ENCODE peak calls at places on chromosome 7, in six cellular contexts. One of them, this sample, is unnamed.

GRCh38 chr7:70238171-70238575 is 639.9 kb downstream of the AUTS2 start:
- DNase-seq in transverse colon: no peak
- DNase-seq in progenitor cell of endocrine pancreas: no peak
- DNase-seq in gastrocnemius medialis: no peak
- DNase-seq in OCI-LY7: peak
- DNase-seq in neural crest cell: no peak
- DNase-seq in this sample: no peak

GRCh38 chr7:106047818-106048490 is 64.2 kb downstream of the SYPL1 start:
- DNase-seq in transverse colon: no peak
- DNase-seq in progenitor cell of endocrine pancreas: no peak
- DNase-seq in gastrocnemius medialis: no peak
- DNase-seq in OCI-LY7: no peak
- DNase-seq in neural crest cell: no peak
- DNase-seq in this sample: no peak

GRCh38 chr7:136251826-136252225 is 274.7 kb upstream of the MTPN start:
- DNase-seq in transverse colon: no peak
- DNase-seq in progenitor cell of endocrine pancreas: no peak
- DNase-seq in gastrocnemius medialis: no peak
- DNase-seq in OCI-LY7: no peak
- DNase-seq in neural crest cell: no peak
- DNase-seq in this sample: no peak

GRCh38 chr7:127798023-127798422 is 146.0 kb downstream of the SND1 start:
- DNase-seq in transverse colon: no peak
- DNase-seq in progenitor cell of endocrine pancreas: no peak
- DNase-seq in gastrocnemius medialis: peak
- DNase-seq in OCI-LY7: no peak
- DNase-seq in neural crest cell: no peak
- DNase-seq in this sample: no peak

GRCh38 chr7:92809397-92810241 is 26.8 kb downstream of the CDK6 start:
- DNase-seq in transverse colon: peak
- DNase-seq in progenitor cell of endocrine pancreas: no peak
- DNase-seq in gastrocnemius medialis: peak
- DNase-seq in OCI-LY7: peak
- DNase-seq in neural crest cell: no peak
- DNase-seq in this sample: peak

GRCh38 chr7:127913686-127914085 is 117.6 kb downstream of the LRRC4 start:
- DNase-seq in transverse colon: no peak
- DNase-seq in progenitor cell of endocrine pancreas: no peak
- DNase-seq in gastrocnemius medialis: no peak
- DNase-seq in OCI-LY7: no peak
- DNase-seq in neural crest cell: no peak
- DNase-seq in this sample: no peak

GRCh38 chr7:17144313-17144712 is 154.1 kb upstream of the AHR start:
- DNase-seq in transverse colon: no peak
- DNase-seq in progenitor cell of endocrine pancreas: no peak
- DNase-seq in gastrocnemius medialis: no peak
- DNase-seq in OCI-LY7: no peak
- DNase-seq in neural crest cell: no peak
- DNase-seq in this sample: peak

GRCh38 chr7:22094413-22095304 is 149.0 kb upstream of the CDCA7L start:
- DNase-seq in transverse colon: no peak
- DNase-seq in progenitor cell of endocrine pancreas: no peak
- DNase-seq in gastrocnemius medialis: no peak
- DNase-seq in OCI-LY7: peak
- DNase-seq in neural crest cell: no peak
- DNase-seq in this sample: no peak

GRCh38 chr7:30968747-30969603 is 5.2 kb downstream of the GHRHR start:
- DNase-seq in transverse colon: no peak
- DNase-seq in progenitor cell of endocrine pancreas: no peak
- DNase-seq in gastrocnemius medialis: no peak
- DNase-seq in OCI-LY7: no peak
- DNase-seq in neural crest cell: no peak
- DNase-seq in this sample: no peak

GRCh38 chr7:153087498-153087897 is 327.9 kb downstream of the ACTR3B start:
- DNase-seq in transverse colon: no peak
- DNase-seq in progenitor cell of endocrine pancreas: no peak
- DNase-seq in gastrocnemius medialis: no peak
- DNase-seq in OCI-LY7: no peak
- DNase-seq in neural crest cell: no peak
- DNase-seq in this sample: no peak

GRCh38 chr7:46015107-46015868 is 94.2 kb upstream of the IGFBP3 start:
- DNase-seq in transverse colon: peak
- DNase-seq in progenitor cell of endocrine pancreas: peak
- DNase-seq in gastrocnemius medialis: peak
- DNase-seq in OCI-LY7: no peak
- DNase-seq in neural crest cell: peak
- DNase-seq in this sample: no peak

GRCh38 chr7:128112018-128112780 is 81.0 kb upstream of the LRRC4 start:
- DNase-seq in transverse colon: no peak
- DNase-seq in progenitor cell of endocrine pancreas: no peak
- DNase-seq in gastrocnemius medialis: no peak
- DNase-seq in OCI-LY7: peak
- DNase-seq in neural crest cell: no peak
- DNase-seq in this sample: no peak

GRCh38 chr7:98360221-98361124 is 40.4 kb downstream of the BAIAP2L1 start:
- DNase-seq in transverse colon: peak
- DNase-seq in progenitor cell of endocrine pancreas: no peak
- DNase-seq in gastrocnemius medialis: no peak
- DNase-seq in OCI-LY7: no peak
- DNase-seq in neural crest cell: no peak
- DNase-seq in this sample: no peak

GRCh38 chr7:103810112-103810744 is 179.2 kb downstream of the RELN start:
- DNase-seq in transverse colon: no peak
- DNase-seq in progenitor cell of endocrine pancreas: no peak
- DNase-seq in gastrocnemius medialis: no peak
- DNase-seq in OCI-LY7: no peak
- DNase-seq in neural crest cell: no peak
- DNase-seq in this sample: no peak

GRCh38 chr7:111113263-111114017 is 22.5 kb downstream of the LRRN3 start:
- DNase-seq in transverse colon: no peak
- DNase-seq in progenitor cell of endocrine pancreas: no peak
- DNase-seq in gastrocnemius medialis: no peak
- DNase-seq in OCI-LY7: no peak
- DNase-seq in neural crest cell: no peak
- DNase-seq in this sample: no peak

GRCh38 chr7:54839538-54840213 is 80.7 kb upstream of the SEC61G start:
- DNase-seq in transverse colon: peak
- DNase-seq in progenitor cell of endocrine pancreas: peak
- DNase-seq in gastrocnemius medialis: peak
- DNase-seq in OCI-LY7: no peak
- DNase-seq in neural crest cell: peak
- DNase-seq in this sample: no peak

GRCh38 chr7:135231686-135232085 is 2.0 kb upstream of the STRA8 start:
- DNase-seq in transverse colon: no peak
- DNase-seq in progenitor cell of endocrine pancreas: no peak
- DNase-seq in gastrocnemius medialis: no peak
- DNase-seq in OCI-LY7: no peak
- DNase-seq in neural crest cell: no peak
- DNase-seq in this sample: no peak
- TF ChIP-seq CTCF in transverse colon: no peak
- TF ChIP-seq CTCF in progenitor cell of endocrine pancreas: no peak
- TF ChIP-seq CTCF in gastrocnemius medialis: no peak
- TF ChIP-seq CTCF in OCI-LY7: no peak
- TF ChIP-seq CTCF in neural crest cell: no peak
- TF ChIP-seq CTCF in this sample: no peak

DNA sequence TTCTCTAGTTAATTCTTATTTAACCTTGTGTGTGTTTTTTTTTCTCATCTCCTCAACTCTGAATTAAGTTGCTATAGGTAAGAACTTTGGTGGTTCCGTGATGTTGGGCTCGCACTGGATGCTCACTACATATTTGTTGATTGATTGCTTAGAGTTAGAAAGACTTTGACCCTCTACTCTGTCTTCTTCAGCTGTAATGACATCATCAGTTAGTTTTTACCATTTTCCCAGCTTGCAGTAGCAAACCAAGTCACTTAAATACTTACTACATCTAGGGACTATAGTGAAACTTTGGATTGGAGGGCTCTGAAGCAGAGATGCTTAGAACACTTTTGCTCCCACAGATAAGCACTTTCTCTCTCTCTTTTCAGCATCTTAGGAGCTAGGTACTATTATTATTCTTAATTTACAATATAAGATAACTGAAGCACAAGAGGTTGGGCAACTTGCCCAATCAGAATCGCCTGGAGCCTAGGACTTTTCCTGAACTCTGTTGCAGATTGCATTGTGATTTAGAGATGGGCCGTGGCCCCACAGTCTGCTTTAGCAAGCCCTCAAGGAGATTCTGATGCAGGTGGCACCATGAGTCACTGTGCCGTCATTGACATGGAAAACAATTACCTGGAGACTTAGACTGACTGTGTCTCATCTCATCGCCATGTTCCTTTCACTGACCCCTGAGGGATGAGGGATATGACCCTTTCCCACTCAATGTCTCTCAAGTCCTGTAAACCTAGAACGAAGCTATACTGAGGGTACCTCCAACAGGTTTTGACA is 471.9 kb upstream of the PODXL start:
- DNase-seq in transverse colon: no peak
- DNase-seq in progenitor cell of endocrine pancreas: no peak
- DNase-seq in gastrocnemius medialis: no peak
- DNase-seq in OCI-LY7: no peak
- DNase-seq in neural crest cell: no peak
- DNase-seq in this sample: no peak
- TF ChIP-seq CTCF in transverse colon: no peak
- TF ChIP-seq CTCF in progenitor cell of endocrine pancreas: no peak
- TF ChIP-seq CTCF in gastrocnemius medialis: no peak
- TF ChIP-seq CTCF in OCI-LY7: no peak
- TF ChIP-seq CTCF in neural crest cell: no peak
- TF ChIP-seq CTCF in this sample: no peak

DNA sequence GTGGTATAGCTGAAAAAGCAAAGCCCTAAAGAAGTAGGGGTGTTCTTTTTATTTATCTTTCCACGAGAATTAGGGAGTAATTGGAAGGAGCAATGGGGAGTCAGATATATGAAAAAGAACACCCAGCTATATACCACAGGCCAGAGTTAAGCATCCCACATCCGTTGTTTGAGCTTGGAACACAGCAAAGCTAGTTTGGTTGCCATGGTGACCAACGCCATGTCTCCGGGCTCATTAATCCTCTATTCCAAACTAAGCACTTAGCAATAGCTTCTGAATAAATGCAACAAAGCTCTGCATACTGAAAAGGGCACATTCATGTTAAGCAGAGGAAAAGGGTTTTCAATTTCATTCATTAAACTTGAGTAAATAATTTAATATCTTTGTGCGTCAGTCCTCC is 23.5 kb downstream of the ASB4 start:
- DNase-seq in transverse colon: no peak
- DNase-seq in progenitor cell of endocrine pancreas: peak
- DNase-seq in gastrocnemius medialis: no peak
- DNase-seq in OCI-LY7: peak
- DNase-seq in neural crest cell: peak
- DNase-seq in this sample: no peak
- TF ChIP-seq CTCF in transverse colon: no peak
- TF ChIP-seq CTCF in progenitor cell of endocrine pancreas: no peak
- TF ChIP-seq CTCF in gastrocnemius medialis: no peak
- TF ChIP-seq CTCF in OCI-LY7: no peak
- TF ChIP-seq CTCF in neural crest cell: no peak
- TF ChIP-seq CTCF in this sample: no peak

DNA sequence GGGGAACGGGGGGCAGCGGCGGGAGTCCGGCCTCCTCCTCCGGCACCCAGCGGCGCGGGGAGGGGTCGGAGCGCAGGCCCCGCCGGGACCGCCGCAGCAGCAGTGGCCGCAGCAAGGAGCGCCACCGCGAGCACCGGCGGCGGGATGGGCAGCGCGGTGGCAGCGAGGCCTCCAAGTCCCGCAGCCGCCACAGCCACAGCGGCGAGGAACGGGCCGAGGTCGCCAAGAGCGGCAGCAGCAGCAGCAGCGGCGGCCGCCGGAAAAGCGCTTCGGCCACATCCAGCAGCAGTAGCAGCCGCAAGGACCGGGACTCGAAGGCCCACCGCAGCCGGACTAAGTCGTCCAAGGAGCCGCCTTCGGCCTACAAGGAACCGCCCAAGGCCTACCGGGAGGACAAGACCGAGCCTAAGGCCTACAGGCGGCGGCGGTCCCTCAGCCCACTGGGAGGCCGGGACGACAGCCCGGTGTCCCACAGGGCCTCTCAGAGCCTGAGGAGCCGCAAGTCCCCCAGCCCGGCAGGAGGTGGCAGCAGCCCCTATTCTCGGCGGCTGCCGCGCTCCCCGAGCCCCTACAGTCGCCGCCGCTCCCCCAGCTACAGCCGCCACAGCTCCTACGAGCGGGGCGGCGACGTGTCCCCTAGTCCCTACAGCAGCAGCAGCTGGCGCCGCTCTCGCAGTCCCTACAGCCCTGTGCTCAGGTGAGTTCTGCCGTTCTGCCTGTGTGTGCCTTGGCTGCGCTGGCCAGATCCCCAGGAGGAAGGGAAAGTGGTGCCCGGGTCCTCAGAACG is 1.3 kb downstream of the CDK13 start:
- DNase-seq in transverse colon: peak
- DNase-seq in progenitor cell of endocrine pancreas: peak
- DNase-seq in gastrocnemius medialis: peak
- DNase-seq in OCI-LY7: peak
- DNase-seq in neural crest cell: peak
- DNase-seq in this sample: peak
- TF ChIP-seq CTCF in transverse colon: peak
- TF ChIP-seq CTCF in progenitor cell of endocrine pancreas: peak
- TF ChIP-seq CTCF in gastrocnemius medialis: peak
- TF ChIP-seq CTCF in OCI-LY7: peak
- TF ChIP-seq CTCF in neural crest cell: peak
- TF ChIP-seq CTCF in this sample: peak

GRCh38 chr7:154794147-154794780 is 208.7 kb downstream of the PAXIP1 start:
- DNase-seq in transverse colon: peak
- DNase-seq in progenitor cell of endocrine pancreas: peak
- DNase-seq in gastrocnemius medialis: no peak
- DNase-seq in OCI-LY7: no peak
- DNase-seq in neural crest cell: peak
- DNase-seq in this sample: no peak
- TF ChIP-seq CTCF in transverse colon: peak
- TF ChIP-seq CTCF in progenitor cell of endocrine pancreas: peak
- TF ChIP-seq CTCF in gastrocnemius medialis: no peak
- TF ChIP-seq CTCF in OCI-LY7: no peak
- TF ChIP-seq CTCF in neural crest cell: peak
- TF ChIP-seq CTCF in this sample: no peak

DNA sequence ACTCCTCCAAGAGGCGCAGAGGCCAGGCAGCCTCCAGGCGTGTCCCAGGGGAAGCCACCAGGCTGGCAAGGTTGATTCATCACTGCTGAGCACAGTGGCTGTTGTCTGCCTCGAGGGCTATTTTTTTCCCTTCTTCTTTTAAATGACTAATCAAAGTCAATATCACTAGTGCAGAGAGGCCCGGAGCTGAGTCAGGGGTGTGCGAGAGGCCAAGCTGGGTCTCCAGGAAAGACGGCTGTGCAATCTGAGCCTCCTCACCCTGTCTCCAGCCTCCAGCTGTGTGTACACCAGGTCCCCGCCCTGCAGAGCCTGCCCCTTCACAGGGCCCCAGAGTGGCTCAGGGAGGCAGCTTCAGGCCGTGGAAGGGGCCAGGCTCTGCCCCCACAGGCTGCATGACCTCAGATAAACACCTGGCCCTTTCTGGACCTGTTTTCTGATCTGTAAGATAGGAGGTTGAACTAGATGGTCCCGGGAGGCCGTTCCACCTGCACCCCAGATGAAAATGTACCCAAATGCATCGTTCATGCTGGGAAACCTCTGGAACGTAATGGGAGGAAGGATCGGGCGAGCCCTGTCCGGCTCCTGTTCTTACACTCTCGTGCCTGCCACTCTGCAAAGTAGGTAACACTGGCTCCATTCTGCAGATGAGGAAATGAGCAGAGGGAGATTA is 3.7 kb downstream of the STX1A start:
- DNase-seq in transverse colon: peak
- DNase-seq in progenitor cell of endocrine pancreas: no peak
- DNase-seq in gastrocnemius medialis: no peak
- DNase-seq in OCI-LY7: peak
- DNase-seq in neural crest cell: no peak
- DNase-seq in this sample: no peak
- TF ChIP-seq CTCF in transverse colon: no peak
- TF ChIP-seq CTCF in progenitor cell of endocrine pancreas: no peak
- TF ChIP-seq CTCF in gastrocnemius medialis: no peak
- TF ChIP-seq CTCF in OCI-LY7: no peak
- TF ChIP-seq CTCF in neural crest cell: no peak
- TF ChIP-seq CTCF in this sample: no peak

This sample was measured in natural killer cell.